ENCODE peak calls at places on chromosomes 11 and 22, in four cellular contexts. One of them, this sample, is unnamed.

GRCh38 chr11:111443640-111444039 is 64.6 kb upstream of the POU2AF1 start:
- DNase-seq in HepG2: no peak
- DNase-seq in K562: no peak
- DNase-seq in SK-N-SH: no peak
- DNase-seq in this sample: no peak

GRCh38 chr11:76810151-76810853 is 27.1 kb downstream of the TSKU start:
- DNase-seq in SK-N-SH: no peak
- DNase-seq in K562: no peak
- DNase-seq in HepG2: no peak
- DNase-seq in this sample: peak; percentile 15

GRCh38 chr22:24460418-24461089 is 33.2 kb downstream of the ADORA2A start:
- DNase-seq in HepG2: peak; percentile 28
- DNase-seq in K562: no peak
- DNase-seq in SK-N-SH: no peak
- DNase-seq in this sample: no peak

GRCh38 chr11:19258651-19259230 is 18.0 kb upstream of the E2F8 start:
- DNase-seq in K562: no peak
- DNase-seq in HepG2: no peak
- DNase-seq in SK-N-SH: no peak
- DNase-seq in this sample: no peak

GRCh38 chr11:96391698-96392307 is 2.0 kb downstream of the JRKL start:
- DNase-seq in K562: no peak
- DNase-seq in SK-N-SH: no peak
- DNase-seq in HepG2: no peak
- DNase-seq in this sample: no peak

GRCh38 chr11:120331301-120331966 is 4.8 kb upstream of the ARHGEF12 start:
- DNase-seq in SK-N-SH: no peak
- DNase-seq in K562: no peak
- DNase-seq in HepG2: no peak
- DNase-seq in this sample: no peak

GRCh38 chr11:85766801-85767200 is 44.1 kb downstream of the SYTL2 start:
- DNase-seq in HepG2: no peak
- DNase-seq in SK-N-SH: no peak
- DNase-seq in K562: no peak
- DNase-seq in this sample: no peak

GRCh38 chr11:117794772-117795629 is 2.0 kb downstream of the DSCAML1 start:
- DNase-seq in HepG2: no peak
- DNase-seq in K562: no peak
- DNase-seq in SK-N-SH: no peak
- DNase-seq in this sample: no peak

GRCh38 chr11:67289651-67290479 is 762 bp downstream of the ANKRD13D start:
- DNase-seq in SK-N-SH: peak; percentile 68
- DNase-seq in HepG2: no peak
- DNase-seq in K562: no peak
- DNase-seq in this sample: no peak

GRCh38 chr11:18768472-18768901 is 23.1 kb downstream of the PTPN5 start:
- DNase-seq in HepG2: no peak
- DNase-seq in K562: no peak
- DNase-seq in SK-N-SH: no peak
- DNase-seq in this sample: no peak

GRCh38 chr11:96306933-96307747 is 35.9 kb downstream of the MAML2 start:
- DNase-seq in HepG2: peak; percentile 81
- DNase-seq in K562: peak; percentile 29
- DNase-seq in SK-N-SH: peak; percentile 30
- DNase-seq in this sample: peak; percentile 95

GRCh38 chr11:2801711-2802388 is 83.7 kb downstream of the CDKN1C start:
- DNase-seq in K562: no peak
- DNase-seq in SK-N-SH: no peak
- DNase-seq in HepG2: no peak
- DNase-seq in this sample: no peak

GRCh38 chr11:67073908-67074307 is 17.3 kb downstream of the RHOD start:
- DNase-seq in HepG2: no peak
- DNase-seq in SK-N-SH: no peak
- DNase-seq in K562: no peak
- DNase-seq in this sample: no peak

GRCh38 chr11:69137148-69137844 is 18.4 kb upstream of the SMIM38 start:
- DNase-seq in SK-N-SH: no peak
- DNase-seq in K562: no peak
- DNase-seq in HepG2: no peak
- DNase-seq in this sample: no peak

GRCh38 chr22:23300476-23300875 is 120.2 kb downstream of the BCR start:
- DNase-seq in K562: no peak
- DNase-seq in SK-N-SH: no peak
- DNase-seq in HepG2: no peak
- DNase-seq in this sample: no peak

GRCh38 chr22:23301591-23301990 is 121.3 kb downstream of the BCR start:
- DNase-seq in SK-N-SH: no peak
- DNase-seq in K562: no peak
- DNase-seq in HepG2: no peak
- DNase-seq in this sample: no peak

GRCh38 chr22:23305922-23306374 is 125.6 kb downstream of the BCR start:
- DNase-seq in SK-N-SH: peak; percentile 75
- DNase-seq in HepG2: no peak
- DNase-seq in K562: no peak
- DNase-seq in this sample: no peak

GRCh38 chr22:23305321-23305910 is 125.1 kb downstream of the BCR start:
- DNase-seq in HepG2: no peak
- DNase-seq in K562: no peak
- DNase-seq in SK-N-SH: peak; percentile 48
- DNase-seq in this sample: no peak

DNA sequence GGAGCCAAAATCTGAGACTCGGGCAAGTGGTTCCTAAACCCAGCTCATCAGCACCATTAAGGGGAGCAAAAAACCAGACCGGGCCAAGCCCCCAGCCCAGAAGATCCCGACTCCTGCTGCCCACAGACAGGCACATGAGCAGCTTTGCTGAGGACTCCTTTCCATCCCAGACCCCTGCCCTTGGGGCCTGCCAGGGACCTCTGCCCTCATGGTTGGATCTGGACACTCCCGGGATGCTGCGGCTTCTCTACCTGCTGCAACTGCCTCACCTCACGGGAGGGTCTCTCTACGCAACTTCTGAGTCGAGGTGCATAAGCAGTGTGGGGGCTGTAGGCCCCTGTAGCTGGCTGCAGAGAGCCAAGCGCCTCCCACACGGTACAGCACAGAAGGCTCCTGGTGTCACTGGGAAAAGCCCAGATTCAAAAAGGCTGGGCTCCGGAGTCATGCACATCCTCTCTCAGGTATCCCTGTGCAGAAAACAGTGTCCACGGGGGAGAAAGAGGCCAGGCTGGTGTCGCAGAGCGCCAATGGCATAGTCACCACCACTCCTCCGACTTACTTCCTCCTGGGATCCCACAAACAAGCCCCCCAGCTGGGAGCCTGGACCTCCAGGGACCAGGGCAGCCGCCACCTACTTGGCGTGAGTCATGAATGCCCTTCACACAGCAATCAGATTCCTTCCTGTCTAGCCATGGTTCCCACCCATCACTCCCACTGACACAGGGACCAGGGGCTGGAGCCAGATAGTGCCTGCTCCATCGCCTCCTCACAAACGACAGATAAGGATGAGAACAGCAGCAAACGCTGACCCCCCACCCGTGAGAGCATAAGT is 122.1 kb downstream of the BCR start:
- DNase-seq in K562: peak; percentile 25
- DNase-seq in HepG2: no peak
- DNase-seq in SK-N-SH: no peak
- DNase-seq in this sample: no peak
- TF ChIP-seq ELF1 in K562: no peak
- TF ChIP-seq ELF1 in HepG2: no peak
- TF ChIP-seq ELF1 in SK-N-SH: no peak
- TF ChIP-seq ELF1 in this sample: no peak

DNA sequence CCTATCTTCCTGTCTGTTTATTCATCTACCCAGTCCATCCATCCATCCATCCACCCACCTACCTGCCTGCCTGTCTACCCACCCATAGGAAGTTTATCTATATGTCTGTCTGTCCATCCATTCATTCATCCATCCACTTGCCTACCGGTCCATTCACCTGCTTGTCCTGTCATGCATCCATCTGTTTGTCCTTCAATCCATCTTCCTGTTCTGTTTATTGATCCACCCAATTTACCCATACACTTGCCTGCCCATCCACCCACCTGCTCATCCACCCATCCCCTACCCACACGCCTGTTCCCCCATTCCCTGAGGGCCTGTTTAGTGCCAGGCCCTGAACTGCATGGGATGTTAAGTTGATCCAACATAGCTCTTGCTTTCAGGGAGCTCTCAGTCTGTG is 18.4 kb downstream of the PARVG start:
- DNase-seq in SK-N-SH: no peak
- DNase-seq in K562: no peak
- DNase-seq in HepG2: no peak
- DNase-seq in this sample: no peak
- TF ChIP-seq ELF1 in SK-N-SH: no peak
- TF ChIP-seq ELF1 in K562: no peak
- TF ChIP-seq ELF1 in HepG2: no peak
- TF ChIP-seq ELF1 in this sample: no peak

GRCh38 chr22:46105494-46106278 is 44.6 kb upstream of the PPARA start:
- DNase-seq in K562: no peak
- DNase-seq in HepG2: peak; percentile 87
- DNase-seq in SK-N-SH: no peak
- DNase-seq in this sample: no peak
- TF ChIP-seq ELF1 in K562: no peak
- TF ChIP-seq ELF1 in HepG2: no peak
- TF ChIP-seq ELF1 in SK-N-SH: no peak
- TF ChIP-seq ELF1 in this sample: no peak

DNA sequence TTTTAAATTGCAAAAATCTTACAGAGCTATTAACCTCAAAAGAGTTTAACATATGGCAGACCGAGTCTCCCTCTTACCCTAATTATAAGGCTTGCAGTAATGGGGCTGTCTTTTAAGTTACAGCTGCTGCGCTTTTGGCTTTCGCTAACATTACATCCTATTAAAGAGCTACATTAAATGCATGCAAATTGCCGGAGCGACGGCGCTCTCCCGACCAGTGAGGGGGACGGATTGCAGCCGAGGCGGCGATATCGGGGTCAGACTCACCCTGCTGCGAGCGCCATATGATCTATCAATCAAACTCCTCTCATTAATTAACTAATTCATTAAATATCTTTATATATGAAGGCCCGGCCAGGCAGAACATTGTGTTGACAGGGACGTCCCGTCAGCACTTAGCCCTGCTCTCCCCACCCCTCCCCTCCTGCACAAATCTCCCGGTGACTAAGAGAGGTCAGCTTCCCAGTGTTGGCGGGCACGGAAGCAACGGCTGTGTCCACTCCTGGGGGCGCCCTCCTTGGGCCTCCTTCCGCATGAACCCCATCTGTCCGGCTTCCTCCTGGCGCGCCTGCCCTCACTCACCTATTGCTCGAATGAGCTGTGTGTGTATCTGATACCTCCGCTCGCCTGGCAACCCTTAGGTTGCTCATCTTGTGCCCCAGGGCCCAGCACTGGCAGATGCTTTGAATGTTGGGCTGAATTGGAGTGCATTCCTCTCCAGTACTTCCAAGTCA is 156.0 kb upstream of the CADM1 start:
- DNase-seq in HepG2: no peak
- DNase-seq in K562: no peak
- DNase-seq in SK-N-SH: no peak
- DNase-seq in this sample: no peak
- TF ChIP-seq ELF1 in HepG2: no peak
- TF ChIP-seq ELF1 in K562: no peak
- TF ChIP-seq ELF1 in SK-N-SH: no peak
- TF ChIP-seq ELF1 in this sample: no peak

GRCh38 chr11:1129143-1129665 is 28.5 kb upstream of the MUC5AC start:
- DNase-seq in K562: no peak
- DNase-seq in SK-N-SH: peak; percentile 33
- DNase-seq in HepG2: no peak
- DNase-seq in this sample: no peak
- TF ChIP-seq ELF1 in K562: no peak
- TF ChIP-seq ELF1 in SK-N-SH: no peak
- TF ChIP-seq ELF1 in HepG2: no peak
- TF ChIP-seq ELF1 in this sample: no peak

GRCh38 chr11:16093889-16094653 is 262.3 kb downstream of the SOX6 start:
- DNase-seq in HepG2: peak; percentile 37
- DNase-seq in SK-N-SH: no peak
- DNase-seq in K562: peak; percentile 26
- DNase-seq in this sample: no peak
- TF ChIP-seq ELF1 in HepG2: no peak
- TF ChIP-seq ELF1 in SK-N-SH: no peak
- TF ChIP-seq ELF1 in K562: no peak
- TF ChIP-seq ELF1 in this sample: no peak

DNA sequence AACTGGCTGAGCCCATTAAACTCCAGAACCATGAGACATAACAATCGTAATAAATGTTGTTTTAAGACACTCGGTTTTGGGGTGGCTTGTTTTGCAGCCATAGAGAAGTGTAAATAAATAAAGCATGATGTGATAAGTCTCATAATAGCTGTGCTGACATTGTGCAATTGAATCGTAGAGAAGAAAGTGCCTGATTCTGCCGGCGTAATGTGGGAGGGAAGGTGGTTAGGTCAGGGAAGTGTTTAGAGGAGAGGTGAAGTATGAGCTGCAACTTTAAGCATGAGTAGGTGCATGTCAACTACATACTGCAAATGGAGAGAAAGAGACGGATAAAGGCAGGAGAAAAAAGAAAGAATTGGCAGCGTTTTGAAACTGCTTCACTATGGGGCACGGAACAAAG is 217.1 kb downstream of the BLID start:
- DNase-seq in SK-N-SH: no peak
- DNase-seq in HepG2: no peak
- DNase-seq in K562: no peak
- DNase-seq in this sample: no peak
- TF ChIP-seq ELF1 in SK-N-SH: no peak
- TF ChIP-seq ELF1 in HepG2: no peak
- TF ChIP-seq ELF1 in K562: no peak
- TF ChIP-seq ELF1 in this sample: no peak

GRCh38 chr11:60985991-60986915 is 14.8 kb downstream of the CD6 start:
- DNase-seq in HepG2: no peak
- DNase-seq in SK-N-SH: no peak
- DNase-seq in K562: no peak
- DNase-seq in this sample: no peak
- TF ChIP-seq ELF1 in HepG2: no peak
- TF ChIP-seq ELF1 in SK-N-SH: no peak
- TF ChIP-seq ELF1 in K562: no peak
- TF ChIP-seq ELF1 in this sample: no peak